ENCODE peak calls at places on chromosomes 4 and X, in six cellular contexts. D is stimulated activated CD8-positive, alpha-beta memory T cell treated with anti-CD3 and anti-CD28 coated beads, Interleukin-2, amount 100 ng/mL, for 48 hours; E is HuH-7.5; P is COR-L47; J is T-helper 2 cell; L is SIG-M5. T is an unnamed sample.

GRCh38 chrX:95071621-95072020 is 1397.6 kb downstream of the FAM133A start:
- DNase-seq in D (no peak), E (no peak), P (no peak), J (no peak), L (no peak), T (no peak)

GRCh38 chrX:21943460-21944135 is 3.1 kb downstream of the SMS start:
- DNase-seq in D (no peak), E (no peak), P (no peak), J (peak), L (no peak), T (no peak)

GRCh38 chrX:1205681-1206611 is 6.5 kb downstream of the CRLF2 start:
- DNase-seq in D (no peak), E (no peak), P (no peak), J (peak), L (no peak), T (no peak)

GRCh38 chrX:107632291-107632690 is 4.0 kb downstream of the PRPS1 start:
- DNase-seq in D (no peak), E (no peak), P (no peak), J (no peak), L (no peak), T (no peak)

GRCh38 chrX:53476371-53476770 is 42.2 kb upstream of the HSD17B10 start:
- DNase-seq in D (no peak), E (no peak), P (no peak), J (no peak), L (no peak), T (no peak)

GRCh38 chr4:67014592-67014991 is 530.7 kb downstream of the CENPC start:
- DNase-seq in D (no peak), E (no peak), P (no peak), J (no peak), L (no peak), T (no peak)

GRCh38 chr4:2806392-2807355 is 13.8 kb downstream of the SH3BP2 start:
- DNase-seq in D (no peak), E (no peak), P (peak), J (no peak), L (no peak), T (no peak)

GRCh38 chr4:83413676-83414075 is 41.9 kb downstream of the HELQ start:
- DNase-seq in D (no peak), E (no peak), P (no peak), J (no peak), L (no peak), T (no peak)

GRCh38 chr4:48409203-48409602 is 67.9 kb downstream of the SLAIN2 start:
- DNase-seq in D (no peak), E (no peak), P (no peak), J (no peak), L (no peak), T (no peak)

GRCh38 chr4:93416337-93417102 is 412.0 kb upstream of the ATOH1 start:
- DNase-seq in D (no peak), E (no peak), P (no peak), J (no peak), L (no peak), T (no peak)

GRCh38 chr4:85953651-85954018 is 406.2 kb downstream of the MAPK10 start:
- DNase-seq in D (no peak), E (no peak), P (no peak), J (no peak), L (no peak), T (no peak)

GRCh38 chr4:22987861-22988260 is 295.1 kb downstream of the GBA3 start:
- DNase-seq in D (no peak), E (no peak), P (no peak), J (no peak), L (no peak), T (no peak)

GRCh38 chr4:39548425-39549067 is 21.3 kb upstream of the UGDH start:
- DNase-seq in D (no peak), E (no peak), P (no peak), J (no peak), L (no peak), T (no peak)

GRCh38 chrX:150146271-150146888 is 208.1 kb upstream of the EOLA2 start:
- DNase-seq in D (no peak), E (no peak), P (no peak), J (no peak), L (no peak), T (no peak)

GRCh38 chrX:22220941-22221340 is 51.8 kb upstream of the CBLL2 start:
- DNase-seq in D (no peak), E (no peak), P (no peak), J (no peak), L (no peak), T (no peak)

GRCh38 chr4:127622923-127623754 is 9.6 kb upstream of the INTU start:
- DNase-seq in D (no peak), E (no peak), P (peak), J (peak), L (no peak), T (peak)

T was measured in GM12892.